ENCODE peak calls at places on chromosomes 13 and 19, in ten cellular contexts. One of them, this sample, is unnamed.

GRCh38 chr13:33787051-33787591 is 30.8 kb upstream of the RFC3 start:
- DNase-seq in left ventricle myocardium inferior: no peak
- DNase-seq in iris pigment epithelial cell: peak
- DNase-seq in bronchial epithelial cell: no peak
- DNase-seq in activated T-helper 1 cell treated with Interleukin-2 at 50 U/mL for 16 hours: no peak
- DNase-seq in mucosa of gallbladder: no peak
- DNase-seq in effector memory CD4-positive, alpha-beta T cell: no peak
- DNase-seq in RWPE2: no peak
- DNase-seq in GM12891: no peak
- DNase-seq in fibroblast of mammary gland: peak
- DNase-seq in this sample: peak

GRCh38 chr19:30131246-30131645 is 189.2 kb downstream of the URI1 start:
- DNase-seq in left ventricle myocardium inferior: no peak
- DNase-seq in iris pigment epithelial cell: no peak
- DNase-seq in bronchial epithelial cell: no peak
- DNase-seq in activated T-helper 1 cell treated with Interleukin-2 at 50 U/mL for 16 hours: no peak
- DNase-seq in mucosa of gallbladder: no peak
- DNase-seq in effector memory CD4-positive, alpha-beta T cell: no peak
- DNase-seq in RWPE2: no peak
- DNase-seq in GM12891: no peak
- DNase-seq in fibroblast of mammary gland: no peak
- DNase-seq in this sample: no peak

GRCh38 chr19:12789098-12789903 is 2.0 kb upstream of the JUNB start:
- DNase-seq in left ventricle myocardium inferior: no peak
- DNase-seq in iris pigment epithelial cell: peak
- DNase-seq in bronchial epithelial cell: no peak
- DNase-seq in activated T-helper 1 cell treated with Interleukin-2 at 50 U/mL for 16 hours: no peak
- DNase-seq in mucosa of gallbladder: no peak
- DNase-seq in effector memory CD4-positive, alpha-beta T cell: no peak
- DNase-seq in RWPE2: no peak
- DNase-seq in GM12891: no peak
- DNase-seq in fibroblast of mammary gland: no peak
- DNase-seq in this sample: no peak

GRCh38 chr13:27952931-27953670 is 16.0 kb downstream of the CDX2 start:
- DNase-seq in left ventricle myocardium inferior: no peak
- DNase-seq in iris pigment epithelial cell: no peak
- DNase-seq in bronchial epithelial cell: no peak
- DNase-seq in activated T-helper 1 cell treated with Interleukin-2 at 50 U/mL for 16 hours: no peak
- DNase-seq in mucosa of gallbladder: peak
- DNase-seq in effector memory CD4-positive, alpha-beta T cell: no peak
- DNase-seq in RWPE2: no peak
- DNase-seq in GM12891: no peak
- DNase-seq in fibroblast of mammary gland: no peak
- DNase-seq in this sample: no peak

GRCh38 chr19:10230155-10230903 is 802 bp downstream of the S1PR2 start:
- DNase-seq in left ventricle myocardium inferior: peak
- DNase-seq in iris pigment epithelial cell: peak
- DNase-seq in bronchial epithelial cell: no peak
- DNase-seq in activated T-helper 1 cell treated with Interleukin-2 at 50 U/mL for 16 hours: peak
- DNase-seq in mucosa of gallbladder: peak
- DNase-seq in effector memory CD4-positive, alpha-beta T cell: peak
- DNase-seq in RWPE2: no peak
- DNase-seq in GM12891: no peak
- DNase-seq in fibroblast of mammary gland: no peak
- DNase-seq in this sample: peak

GRCh38 chr19:38433268-38433733 is at the start of gene RYR1:
- DNase-seq in left ventricle myocardium inferior: peak
- DNase-seq in iris pigment epithelial cell: peak
- DNase-seq in bronchial epithelial cell: peak
- DNase-seq in activated T-helper 1 cell treated with Interleukin-2 at 50 U/mL for 16 hours: no peak
- DNase-seq in mucosa of gallbladder: peak
- DNase-seq in effector memory CD4-positive, alpha-beta T cell: peak
- DNase-seq in RWPE2: no peak
- DNase-seq in GM12891: peak
- DNase-seq in fibroblast of mammary gland: peak
- DNase-seq in this sample: peak

GRCh38 chr13:97460853-97461252 is 26.9 kb downstream of the RAP2A start:
- DNase-seq in left ventricle myocardium inferior: no peak
- DNase-seq in iris pigment epithelial cell: no peak
- DNase-seq in bronchial epithelial cell: no peak
- DNase-seq in activated T-helper 1 cell treated with Interleukin-2 at 50 U/mL for 16 hours: no peak
- DNase-seq in mucosa of gallbladder: no peak
- DNase-seq in effector memory CD4-positive, alpha-beta T cell: no peak
- DNase-seq in RWPE2: no peak
- DNase-seq in GM12891: no peak
- DNase-seq in fibroblast of mammary gland: no peak
- DNase-seq in this sample: no peak

GRCh38 chr19:29620931-29621351 is 14.9 kb downstream of the POP4 start:
- DNase-seq in left ventricle myocardium inferior: no peak
- DNase-seq in iris pigment epithelial cell: no peak
- DNase-seq in bronchial epithelial cell: no peak
- DNase-seq in activated T-helper 1 cell treated with Interleukin-2 at 50 U/mL for 16 hours: peak
- DNase-seq in mucosa of gallbladder: no peak
- DNase-seq in effector memory CD4-positive, alpha-beta T cell: no peak
- DNase-seq in RWPE2: no peak
- DNase-seq in GM12891: no peak
- DNase-seq in fibroblast of mammary gland: no peak
- DNase-seq in this sample: no peak

GRCh38 chr13:19089315-19089714 is 92.3 kb downstream of the TUBA3C start:
- DNase-seq in left ventricle myocardium inferior: no peak
- DNase-seq in iris pigment epithelial cell: no peak
- DNase-seq in bronchial epithelial cell: no peak
- DNase-seq in activated T-helper 1 cell treated with Interleukin-2 at 50 U/mL for 16 hours: no peak
- DNase-seq in mucosa of gallbladder: no peak
- DNase-seq in effector memory CD4-positive, alpha-beta T cell: no peak
- DNase-seq in RWPE2: no peak
- DNase-seq in GM12891: no peak
- DNase-seq in fibroblast of mammary gland: no peak
- DNase-seq in this sample: no peak

GRCh38 chr13:33634526-33635111 is 183.3 kb upstream of the RFC3 start:
- DNase-seq in left ventricle myocardium inferior: no peak
- DNase-seq in iris pigment epithelial cell: peak
- DNase-seq in bronchial epithelial cell: no peak
- DNase-seq in activated T-helper 1 cell treated with Interleukin-2 at 50 U/mL for 16 hours: no peak
- DNase-seq in mucosa of gallbladder: no peak
- DNase-seq in effector memory CD4-positive, alpha-beta T cell: no peak
- DNase-seq in RWPE2: no peak
- DNase-seq in GM12891: no peak
- DNase-seq in fibroblast of mammary gland: no peak
- DNase-seq in this sample: no peak

GRCh38 chr19:1168877-1169791 is 4.9 kb downstream of the SBNO2 start:
- DNase-seq in left ventricle myocardium inferior: no peak
- DNase-seq in iris pigment epithelial cell: peak
- DNase-seq in bronchial epithelial cell: peak
- DNase-seq in activated T-helper 1 cell treated with Interleukin-2 at 50 U/mL for 16 hours: no peak
- DNase-seq in mucosa of gallbladder: peak
- DNase-seq in effector memory CD4-positive, alpha-beta T cell: no peak
- DNase-seq in RWPE2: peak
- DNase-seq in GM12891: no peak
- DNase-seq in fibroblast of mammary gland: peak
- DNase-seq in this sample: peak

GRCh38 chr13:107518292-107518691 is 697.0 kb downstream of the LIG4 start:
- DNase-seq in left ventricle myocardium inferior: no peak
- DNase-seq in iris pigment epithelial cell: peak
- DNase-seq in bronchial epithelial cell: no peak
- DNase-seq in activated T-helper 1 cell treated with Interleukin-2 at 50 U/mL for 16 hours: no peak
- DNase-seq in mucosa of gallbladder: no peak
- DNase-seq in effector memory CD4-positive, alpha-beta T cell: no peak
- DNase-seq in RWPE2: no peak
- DNase-seq in GM12891: no peak
- DNase-seq in fibroblast of mammary gland: peak
- DNase-seq in this sample: no peak

GRCh38 chr19:39919976-39920375 is 14.5 kb downstream of the FCGBP start:
- DNase-seq in left ventricle myocardium inferior: no peak
- DNase-seq in iris pigment epithelial cell: no peak
- DNase-seq in bronchial epithelial cell: no peak
- DNase-seq in activated T-helper 1 cell treated with Interleukin-2 at 50 U/mL for 16 hours: no peak
- DNase-seq in mucosa of gallbladder: no peak
- DNase-seq in effector memory CD4-positive, alpha-beta T cell: no peak
- DNase-seq in RWPE2: no peak
- DNase-seq in GM12891: no peak
- DNase-seq in fibroblast of mammary gland: no peak
- DNase-seq in this sample: no peak

GRCh38 chr19:23312515-23312914 is 62.3 kb upstream of the ZNF724 start:
- DNase-seq in left ventricle myocardium inferior: no peak
- DNase-seq in iris pigment epithelial cell: no peak
- DNase-seq in bronchial epithelial cell: peak
- DNase-seq in activated T-helper 1 cell treated with Interleukin-2 at 50 U/mL for 16 hours: no peak
- DNase-seq in mucosa of gallbladder: no peak
- DNase-seq in effector memory CD4-positive, alpha-beta T cell: no peak
- DNase-seq in RWPE2: no peak
- DNase-seq in GM12891: no peak
- DNase-seq in fibroblast of mammary gland: no peak
- DNase-seq in this sample: no peak

GRCh38 chr13:41345165-41345920 is 34.3 kb downstream of the NAA16 start:
- DNase-seq in left ventricle myocardium inferior: no peak
- DNase-seq in iris pigment epithelial cell: no peak
- DNase-seq in bronchial epithelial cell: peak
- DNase-seq in activated T-helper 1 cell treated with Interleukin-2 at 50 U/mL for 16 hours: no peak
- DNase-seq in mucosa of gallbladder: no peak
- DNase-seq in effector memory CD4-positive, alpha-beta T cell: no peak
- DNase-seq in RWPE2: no peak
- DNase-seq in GM12891: no peak
- DNase-seq in fibroblast of mammary gland: no peak
- DNase-seq in this sample: no peak

This sample was measured in EH.